ENCODE peak calls at places on chromosome 21, in four cellular contexts. One of them, this sample, is unnamed.
A peak's percentile ranks its signal among the peaks of the same experiment; 100 is the strongest.

GRCh38 chr21:17901458-17902092 is 82.4 kb upstream of the C21orf91 start:
- DNase-seq in transverse colon: no peak
- DNase-seq in adipocyte: peak; percentile 20
- DNase-seq in heart right ventricle: no peak
- DNase-seq in this sample: no peak

GRCh38 chr21:28805885-28806284 is 186.8 kb downstream of the LTN1 start:
- DNase-seq in transverse colon: no peak
- DNase-seq in adipocyte: peak; percentile 87
- DNase-seq in heart right ventricle: no peak
- DNase-seq in this sample: no peak

GRCh38 chr21:44804762-44805161 is 3.1 kb upstream of the UBE2G2 start:
- DNase-seq in transverse colon: no peak
- DNase-seq in adipocyte: no peak
- DNase-seq in heart right ventricle: no peak
- DNase-seq in this sample: no peak

GRCh38 chr21:34836103-34836932 is 167.5 kb downstream of the CLIC6 start:
- DNase-seq in transverse colon: peak; percentile 46
- DNase-seq in adipocyte: peak; percentile 98
- DNase-seq in heart right ventricle: no peak
- DNase-seq in this sample: peak; percentile 85

GRCh38 chr21:35780983-35781382 is 279.3 kb downstream of the SETD4 start:
- DNase-seq in transverse colon: no peak
- DNase-seq in adipocyte: no peak
- DNase-seq in heart right ventricle: no peak
- DNase-seq in this sample: no peak

GRCh38 chr21:38027901-38028300 is 111.6 kb upstream of the KCNJ6 start:
- DNase-seq in transverse colon: no peak
- DNase-seq in adipocyte: no peak
- DNase-seq in heart right ventricle: no peak
- DNase-seq in this sample: no peak

GRCh38 chr21:44258056-44258725 is 3.5 kb downstream of the DNMT3L start:
- DNase-seq in transverse colon: no peak
- DNase-seq in adipocyte: no peak
- DNase-seq in heart right ventricle: no peak
- DNase-seq in this sample: no peak

GRCh38 chr21:44965251-44966022 is 25.6 kb downstream of the SLX9 start:
- DNase-seq in transverse colon: no peak
- DNase-seq in adipocyte: peak; percentile 26
- DNase-seq in heart right ventricle: no peak
- DNase-seq in this sample: no peak

GRCh38 chr21:44517175-44517899 is 22.7 kb downstream of the KRTAP10-1 start:
- DNase-seq in transverse colon: no peak
- DNase-seq in adipocyte: no peak
- DNase-seq in heart right ventricle: no peak
- DNase-seq in this sample: no peak

GRCh38 chr21:36193200-36193599 is 36.6 kb downstream of the DOP1B start:
- DNase-seq in transverse colon: no peak
- DNase-seq in adipocyte: peak; percentile 52
- DNase-seq in heart right ventricle: no peak
- DNase-seq in this sample: no peak

GRCh38 chr21:34191876-34192275 is 118.5 kb downstream of the MRPS6 start:
- DNase-seq in transverse colon: no peak
- DNase-seq in adipocyte: no peak
- DNase-seq in heart right ventricle: no peak
- DNase-seq in this sample: no peak

GRCh38 chr21:21232320-21232719 is 234.1 kb downstream of the NCAM2 start:
- DNase-seq in transverse colon: peak; percentile 7
- DNase-seq in adipocyte: peak; percentile 79
- DNase-seq in heart right ventricle: no peak
- DNase-seq in this sample: peak; percentile 36

GRCh38 chr21:39119696-39120290 is 63.5 kb downstream of the PSMG1 start:
- DNase-seq in transverse colon: no peak
- DNase-seq in adipocyte: no peak
- DNase-seq in heart right ventricle: no peak
- DNase-seq in this sample: no peak

GRCh38 chr21:28561772-28562171 is 430.9 kb downstream of the LTN1 start:
- DNase-seq in transverse colon: no peak
- DNase-seq in adipocyte: no peak
- DNase-seq in heart right ventricle: no peak
- DNase-seq in this sample: no peak

GRCh38 chr21:40049959-40050290 is 182.7 kb downstream of the PCP4 start:
- DNase-seq in transverse colon: no peak
- DNase-seq in adipocyte: no peak
- DNase-seq in heart right ventricle: no peak
- DNase-seq in this sample: no peak

GRCh38 chr21:38839370-38839681 is 33.6 kb downstream of the ETS2 start:
- DNase-seq in transverse colon: no peak
- DNase-seq in adipocyte: no peak
- DNase-seq in heart right ventricle: no peak
- DNase-seq in this sample: no peak

GRCh38 chr21:39125752-39126485 is 57.3 kb downstream of the PSMG1 start:
- DNase-seq in transverse colon: peak; percentile 51
- DNase-seq in adipocyte: peak; percentile 87
- DNase-seq in heart right ventricle: peak; percentile 67
- DNase-seq in this sample: peak; percentile 83

GRCh38 chr21:34215911-34216310 is 142.5 kb downstream of the MRPS6 start:
- DNase-seq in transverse colon: no peak
- DNase-seq in adipocyte: no peak
- DNase-seq in heart right ventricle: no peak
- DNase-seq in this sample: no peak

GRCh38 chr21:40215941-40216340 is 348.7 kb downstream of the PCP4 start:
- DNase-seq in transverse colon: no peak
- DNase-seq in adipocyte: no peak
- DNase-seq in heart right ventricle: no peak
- DNase-seq in this sample: no peak

GRCh38 chr21:19244502-19245187 is 841.1 kb upstream of the TMPRSS15 start:
- DNase-seq in transverse colon: no peak
- DNase-seq in adipocyte: no peak
- DNase-seq in heart right ventricle: no peak
- DNase-seq in this sample: no peak

GRCh38 chr21:38839683-38840286 is 34.1 kb downstream of the ETS2 start:
- DNase-seq in transverse colon: no peak
- DNase-seq in adipocyte: peak; percentile 95
- DNase-seq in heart right ventricle: no peak
- DNase-seq in this sample: no peak

GRCh38 chr21:43884861-43885370 is 19.9 kb downstream of the AGPAT3 start:
- DNase-seq in transverse colon: no peak
- DNase-seq in adipocyte: no peak
- DNase-seq in heart right ventricle: no peak
- DNase-seq in this sample: no peak

GRCh38 chr21:21385404-21385803 is 387.2 kb downstream of the NCAM2 start:
- DNase-seq in transverse colon: no peak
- DNase-seq in adipocyte: no peak
- DNase-seq in heart right ventricle: no peak
- DNase-seq in this sample: no peak

GRCh38 chr21:38491536-38491935 is 6.7 kb downstream of the ERG start:
- DNase-seq in transverse colon: no peak
- DNase-seq in adipocyte: no peak
- DNase-seq in heart right ventricle: no peak
- DNase-seq in this sample: no peak

GRCh38 chr21:37416914-37417313 is 50.3 kb downstream of the DYRK1A start:
- DNase-seq in transverse colon: no peak
- DNase-seq in adipocyte: no peak
- DNase-seq in heart right ventricle: no peak
- DNase-seq in this sample: no peak

GRCh38 chr21:45017376-45017960 is 56.9 kb upstream of the ADARB1 start:
- DNase-seq in transverse colon: peak; percentile 5
- DNase-seq in adipocyte: no peak
- DNase-seq in heart right ventricle: no peak
- DNase-seq in this sample: no peak

GRCh38 chr21:44448651-44449131 is 6.6 kb upstream of the LRRC3 start:
- DNase-seq in transverse colon: no peak
- DNase-seq in adipocyte: no peak
- DNase-seq in heart right ventricle: no peak
- DNase-seq in this sample: no peak

DNA sequence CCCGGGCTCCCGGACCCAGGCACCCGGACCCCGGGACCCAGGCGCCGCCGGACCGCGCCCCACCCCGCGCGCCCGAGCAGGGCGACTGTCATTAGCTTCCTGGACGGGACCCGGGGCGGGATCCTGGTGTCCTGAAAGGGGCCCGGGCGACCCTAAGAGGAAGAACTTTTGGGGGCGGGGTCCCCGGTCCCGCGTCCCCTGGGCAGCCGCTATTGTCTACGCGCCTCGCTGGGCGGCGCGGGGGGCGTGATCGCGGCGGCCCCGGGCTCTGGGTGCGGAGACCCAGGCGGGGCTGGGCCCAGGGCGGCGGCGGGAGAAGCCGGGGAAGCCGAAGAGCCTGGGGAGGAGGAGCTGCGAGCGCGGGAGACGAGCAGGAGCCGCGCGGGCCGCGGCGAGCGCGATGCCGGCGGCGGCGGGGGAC is 465 bp downstream of the HUNK start:
- DNase-seq in transverse colon: peak; percentile 44
- DNase-seq in adipocyte: peak; percentile 56
- DNase-seq in heart right ventricle: no peak
- DNase-seq in this sample: peak; percentile 67
- H3K27me3 ChIP-seq in transverse colon: peaks cover 24% of the 10 kb centered on the region
- H3K27me3 ChIP-seq in adipocyte: peaks cover 33% of the 10 kb centered on the region
- H3K27me3 ChIP-seq in heart right ventricle: peaks cover 28% of the 10 kb centered on the region
- H3K27me3 ChIP-seq in this sample: no peaks in the 10 kb centered on the region

DNA sequence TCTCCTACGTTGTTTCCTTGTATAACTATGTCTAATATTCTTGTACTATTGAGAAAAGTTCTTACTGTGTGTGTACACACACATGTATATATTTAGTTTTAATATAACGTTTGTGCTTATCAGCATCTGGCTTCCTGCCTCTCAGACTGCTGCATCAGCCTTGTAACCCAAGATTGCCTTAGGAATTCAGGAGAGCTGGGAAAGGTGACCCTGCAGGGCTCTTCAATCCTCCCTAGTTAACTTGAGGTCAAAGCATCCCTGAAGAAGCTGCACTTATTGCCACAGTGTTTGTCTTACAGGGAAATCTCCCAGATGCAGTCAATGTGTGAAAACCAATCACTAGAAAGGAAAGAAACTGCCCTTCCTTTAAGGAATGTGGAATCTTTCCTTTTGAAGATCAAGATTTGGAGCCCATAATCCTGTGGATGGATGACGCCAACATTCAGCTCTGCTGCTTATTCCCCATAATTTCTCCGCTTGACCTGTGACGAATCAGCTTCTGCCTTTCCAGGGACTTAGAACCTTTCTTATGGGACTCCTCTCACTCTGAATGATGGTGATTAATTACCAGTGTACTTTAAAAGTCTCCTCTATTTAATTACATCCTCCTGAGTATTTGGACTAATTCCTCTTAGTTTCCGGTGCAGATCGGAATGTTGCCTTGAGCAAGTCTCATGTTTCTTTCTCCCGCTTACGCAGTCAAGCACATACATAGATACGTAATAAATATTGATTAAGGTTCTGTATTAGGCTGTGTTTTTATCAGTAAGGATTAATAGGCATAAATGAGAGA is 14.4 kb downstream of the ADAMTS5 start:
- DNase-seq in transverse colon: no peak
- DNase-seq in adipocyte: no peak
- DNase-seq in heart right ventricle: no peak
- DNase-seq in this sample: no peak
- H3K9me3 ChIP-seq in transverse colon: no peaks in the 10 kb centered on the region
- H3K9me3 ChIP-seq in adipocyte: no peaks in the 10 kb centered on the region
- H3K9me3 ChIP-seq in heart right ventricle: no peaks in the 10 kb centered on the region
- H3K9me3 ChIP-seq in this sample: no peaks in the 10 kb centered on the region

GRCh38 chr21:33021150-33021549 is 4.6 kb upstream of the OLIG2 start:
- DNase-seq in transverse colon: no peak
- DNase-seq in adipocyte: no peak
- DNase-seq in heart right ventricle: no peak
- DNase-seq in this sample: no peak
- H3K27me3 ChIP-seq in transverse colon: peaks cover 100% of the 10 kb centered on the region
- H3K27me3 ChIP-seq in adipocyte: peaks cover 91% of the 10 kb centered on the region
- H3K27me3 ChIP-seq in heart right ventricle: peaks cover 98% of the 10 kb centered on the region
- H3K27me3 ChIP-seq in this sample: peaks cover 99% of the 10 kb centered on the region

DNA sequence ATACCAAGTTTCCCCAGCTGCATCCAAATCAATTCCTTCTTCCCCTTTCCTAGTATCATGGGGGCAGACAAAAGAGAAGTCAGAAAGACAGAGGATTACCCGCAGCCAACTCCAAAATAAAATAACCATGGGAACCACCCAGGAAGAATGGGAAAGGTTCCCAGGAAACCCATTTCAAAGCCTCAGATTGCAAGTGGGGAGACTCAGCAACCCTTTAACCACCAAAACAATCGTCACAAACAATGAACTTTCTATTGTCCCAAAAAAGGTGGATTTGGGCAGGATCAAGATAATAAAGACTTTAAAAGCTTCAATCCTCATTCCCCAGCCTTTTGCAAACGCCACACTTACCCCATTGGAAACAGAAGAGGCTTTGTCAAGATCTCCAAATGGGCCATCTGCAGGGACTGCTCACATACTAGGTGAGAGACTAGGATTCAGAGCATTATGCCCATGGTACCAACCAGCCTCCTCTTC is 5.1 kb downstream of the TIAM1 start:
- DNase-seq in transverse colon: no peak
- DNase-seq in adipocyte: no peak
- DNase-seq in heart right ventricle: no peak
- DNase-seq in this sample: no peak
- H3K9me3 ChIP-seq in transverse colon: no peaks in the 10 kb centered on the region
- H3K9me3 ChIP-seq in adipocyte: no peaks in the 10 kb centered on the region
- H3K9me3 ChIP-seq in heart right ventricle: no peaks in the 10 kb centered on the region
- H3K9me3 ChIP-seq in this sample: no peaks in the 10 kb centered on the region

GRCh38 chr21:42351626-42352432 is 1.0 kb upstream of the TFF2 start:
- DNase-seq in transverse colon: no peak
- DNase-seq in adipocyte: no peak
- DNase-seq in heart right ventricle: no peak
- DNase-seq in this sample: no peak
- H3K27me3 ChIP-seq in transverse colon: no peaks in the 10 kb centered on the region
- H3K27me3 ChIP-seq in adipocyte: peaks cover 29% of the 10 kb centered on the region
- H3K27me3 ChIP-seq in heart right ventricle: no peaks in the 10 kb centered on the region
- H3K27me3 ChIP-seq in this sample: no peaks in the 10 kb centered on the region

GRCh38 chr21:24420694-24421093 is 1186.6 kb downstream of the MRPL39 start:
- DNase-seq in transverse colon: no peak
- DNase-seq in adipocyte: no peak
- DNase-seq in heart right ventricle: no peak
- DNase-seq in this sample: no peak

GRCh38 chr21:24418671-24419070 is 1188.6 kb downstream of the MRPL39 start:
- DNase-seq in transverse colon: no peak
- DNase-seq in adipocyte: no peak
- DNase-seq in heart right ventricle: no peak
- DNase-seq in this sample: no peak
- H3K9me3 ChIP-seq in transverse colon: peaks cover 10% of the 10 kb centered on the region
- H3K9me3 ChIP-seq in adipocyte: peaks cover 23% of the 10 kb centered on the region
- H3K9me3 ChIP-seq in heart right ventricle: peaks cover 22% of the 10 kb centered on the region
- H3K9me3 ChIP-seq in this sample: no peaks in the 10 kb centered on the region

GRCh38 chr21:46095814-46096595 is 1.9 kb upstream of the COL6A2 start:
- DNase-seq in transverse colon: no peak
- DNase-seq in adipocyte: no peak
- DNase-seq in heart right ventricle: no peak
- DNase-seq in this sample: no peak
- H3K27me3 ChIP-seq in transverse colon: peaks cover 38% of the 10 kb centered on the region
- H3K27me3 ChIP-seq in adipocyte: no peaks in the 10 kb centered on the region
- H3K27me3 ChIP-seq in heart right ventricle: no peaks in the 10 kb centered on the region
- H3K27me3 ChIP-seq in this sample: peaks cover 17% of the 10 kb centered on the region

GRCh38 chr21:9772348-9772672 is 749.1 kb upstream of the TPTE start:
- DNase-seq in transverse colon: no peak
- DNase-seq in adipocyte: no peak
- DNase-seq in heart right ventricle: no peak
- DNase-seq in this sample: no peak

DNA sequence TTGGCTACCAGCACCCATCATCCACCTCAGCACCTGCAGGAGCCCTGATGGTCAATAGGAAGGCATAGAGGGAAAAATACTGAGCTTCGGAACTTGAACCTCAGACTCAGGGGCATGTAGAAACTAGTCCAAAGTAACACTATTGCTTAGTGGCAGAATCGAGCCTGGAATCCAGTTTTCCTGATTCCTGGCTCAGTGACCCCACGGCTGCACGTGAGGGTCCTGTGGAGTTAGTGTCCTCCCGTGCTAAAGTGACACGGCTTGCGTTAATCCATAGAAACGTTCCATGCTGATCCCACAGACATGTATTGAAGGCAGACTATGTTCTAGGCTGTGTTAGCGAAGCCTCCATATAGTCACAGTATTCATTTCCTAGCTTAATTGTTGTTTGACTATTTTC is 747.0 kb upstream of the TPTE start:
- DNase-seq in transverse colon: no peak
- DNase-seq in adipocyte: no peak
- DNase-seq in heart right ventricle: no peak
- DNase-seq in this sample: no peak
- H3K9me3 ChIP-seq in transverse colon: peaks cover 24% of the 10 kb centered on the region
- H3K9me3 ChIP-seq in adipocyte: peaks cover 5% of the 10 kb centered on the region
- H3K9me3 ChIP-seq in heart right ventricle: peaks cover 2% of the 10 kb centered on the region
- H3K9me3 ChIP-seq in this sample: peaks cover 28% of the 10 kb centered on the region